ENCODE peak calls at places on chromosomes 4 and X, in seven cellular contexts. Z is GM12865, Q is upper lobe of right lung, I is WERI-Rb-1, Y is AG09309, K is ovary, B is heart right ventricle. H is an unnamed sample.

GRCh38 chrX:136318895-136319597 is 18.3 kb downstream of the ADGRG4 start:
- DNase-seq in Z (no peak), Q (no peak), I (no peak), Y (no peak), K (no peak), B (no peak), H (no peak)

GRCh38 chrX:29257516-29257915 is 670.3 kb downstream of the IL1RAPL1 start:
- DNase-seq in Z (no peak), Q (no peak), I (no peak), Y (no peak), K (no peak), B (no peak), H (no peak)

GRCh38 chr4:142353149-142353738 is 492.9 kb downstream of the INPP4B start:
- DNase-seq in Z (peak), Q (no peak), I (no peak), Y (peak), K (no peak), B (peak), H (no peak)

GRCh38 chr4:13852411-13852810 is 224.9 kb upstream of the BOD1L1 start:
- DNase-seq in Z (no peak), Q (no peak), I (no peak), Y (no peak), K (no peak), B (no peak), H (no peak)

GRCh38 chr4:10023050-10023419 is 1.7 kb upstream of the SLC2A9 start:
- DNase-seq in Z (no peak), Q (no peak), I (no peak), Y (no peak), K (no peak), B (no peak), H (no peak)

GRCh38 chr4:119725688-119726330 is 97.2 kb upstream of the PDE5A start:
- DNase-seq in Z (no peak), Q (no peak), I (no peak), Y (no peak), K (no peak), B (no peak), H (no peak)

GRCh38 chrX:133412246-133412645 is 3.0 kb downstream of the GPC4 start:
- DNase-seq in Z (no peak), Q (no peak), I (no peak), Y (no peak), K (no peak), B (no peak), H (no peak)

GRCh38 chrX:71056857-71057256 is 11.3 kb downstream of the SNX12 start:
- DNase-seq in Z (no peak), Q (no peak), I (no peak), Y (peak), K (no peak), B (no peak), H (no peak)

GRCh38 chr4:47933798-47934197 is 19.4 kb upstream of the NFXL1 start:
- DNase-seq in Z (peak), Q (no peak), I (no peak), Y (peak), K (no peak), B (no peak), H (no peak)

GRCh38 chr4:87219648-87220093 is 747 bp downstream of the KLHL8 start:
- DNase-seq in Z (peak), Q (peak), I (peak), Y (no peak), K (peak), B (peak), H (peak)

GRCh38 chr4:138217567-138217966 is 24.6 kb downstream of the SLC7A11 start:
- DNase-seq in Z (no peak), Q (no peak), I (no peak), Y (no peak), K (no peak), B (no peak), H (no peak)

GRCh38 chr4:153413827-153414226 is 52.3 kb upstream of the TMEM131L start:
- DNase-seq in Z (no peak), Q (no peak), I (no peak), Y (no peak), K (no peak), B (no peak), H (no peak)

GRCh38 chr4:130293692-130294091 is 1197.7 kb downstream of the C4orf33 start:
- DNase-seq in Z (no peak), Q (no peak), I (no peak), Y (no peak), K (no peak), B (no peak), H (no peak)

GRCh38 chr4:6474053-6474568 is 1.7 kb upstream of the PPP2R2C start:
- DNase-seq in Z (no peak), Q (no peak), I (peak), Y (no peak), K (no peak), B (no peak), H (no peak)

GRCh38 chrX:152824841-152825374 is 5.6 kb downstream of the CETN2 start:
- DNase-seq in Z (no peak), Q (no peak), I (no peak), Y (no peak), K (no peak), B (no peak), H (no peak)

GRCh38 chr4:109440948-109441347 is 7.3 kb downstream of the SEC24B start:
- DNase-seq in Z (no peak), Q (no peak), I (no peak), Y (no peak), K (no peak), B (no peak), H (no peak)

GRCh38 chr4:40255722-40256281 is 59.0 kb downstream of the RHOH start:
- DNase-seq in Z (no peak), Q (no peak), I (no peak), Y (peak), K (no peak), B (no peak), H (no peak)

GRCh38 chrX:2928127-2928582 is 984 bp downstream of the ARSD start:
- DNase-seq in Z (no peak), Q (peak), I (no peak), Y (no peak), K (peak), B (peak), H (peak)

GRCh38 chr4:28686618-28687017 is 1826.0 kb downstream of the STIM2 start:
- DNase-seq in Z (peak), Q (no peak), I (peak), Y (no peak), K (no peak), B (peak), H (peak)

GRCh38 chr4:150942539-150942938 is 72.5 kb downstream of the LRBA start:
- DNase-seq in Z (no peak), Q (no peak), I (no peak), Y (no peak), K (no peak), B (no peak), H (no peak)

GRCh38 chr4:87559090-87559837 is 30.1 kb upstream of the SPARCL1 start:
- DNase-seq in Z (peak), Q (no peak), I (no peak), Y (no peak), K (no peak), B (no peak), H (no peak)

GRCh38 chr4:140372607-140373327 is 679 bp upstream of the SCOC start:
- DNase-seq in Z (peak), Q (no peak), I (peak), Y (no peak), K (no peak), B (no peak), H (no peak)

GRCh38 chrX:39982927-39983326 is 114.8 kb downstream of the BCOR start:
- DNase-seq in Z (no peak), Q (no peak), I (no peak), Y (no peak), K (no peak), B (no peak), H (no peak)

GRCh38 chrX:56788229-56788628 is 59.2 kb downstream of the NBDY start:
- DNase-seq in Z (no peak), Q (peak), I (peak), Y (no peak), K (peak), B (no peak), H (peak)

GRCh38 chrX:46547857-46548256 is 2.6 kb upstream of the ZNF674 start:
- DNase-seq in Z (no peak), Q (no peak), I (no peak), Y (peak), K (no peak), B (no peak), H (no peak)

GRCh38 chrX:3994315-3994714 is 280.9 kb upstream of the PRKX start:
- DNase-seq in Z (no peak), Q (no peak), I (no peak), Y (no peak), K (no peak), B (no peak), H (no peak)

GRCh38 chr4:179624768-179625181 is 2182.5 kb upstream of the AGA start:
- DNase-seq in Z (peak), Q (no peak), I (no peak), Y (no peak), K (no peak), B (no peak), H (no peak)

GRCh38 chr4:140277576-140277975 is 95.9 kb upstream of the SCOC start:
- DNase-seq in Z (no peak), Q (no peak), I (no peak), Y (no peak), K (no peak), B (no peak), H (no peak)

GRCh38 chrX:138954976-138955375 is 243.5 kb upstream of the FGF13 start:
- DNase-seq in Z (no peak), Q (no peak), I (no peak), Y (no peak), K (no peak), B (no peak), H (no peak)

GRCh38 chr4:78827191-78827590 is 51.0 kb downstream of the BMP2K start:
- DNase-seq in Z (no peak), Q (no peak), I (no peak), Y (no peak), K (no peak), B (no peak), H (no peak)

GRCh38 chr4:1763550-1764080 is 29.5 kb upstream of the FGFR3 start:
- DNase-seq in Z (no peak), Q (no peak), I (no peak), Y (no peak), K (peak), B (peak), H (no peak)
- H3K4me3 ChIP-seq in Z (no peak), Q (peak), I (no peak), Y (no peak), K (no peak), B (peak), H (no peak)

GRCh38 chr4:125522992-125523391 is 208.2 kb downstream of the FAT4 start:
- DNase-seq in Z (no peak), Q (no peak), I (no peak), Y (no peak), K (no peak), B (no peak), H (no peak)

GRCh38 chr4:125520258-125520990 is 205.7 kb downstream of the FAT4 start:
- DNase-seq in Z (no peak), Q (no peak), I (no peak), Y (no peak), K (no peak), B (no peak), H (no peak)

GRCh38 chr4:125529071-125529470 is 214.3 kb downstream of the FAT4 start:
- DNase-seq in Z (no peak), Q (no peak), I (no peak), Y (no peak), K (no peak), B (no peak), H (no peak)

GRCh38 chr4:125522588-125522987 is 207.8 kb downstream of the FAT4 start:
- DNase-seq in Z (no peak), Q (no peak), I (no peak), Y (no peak), K (no peak), B (no peak), H (no peak)

DNA sequence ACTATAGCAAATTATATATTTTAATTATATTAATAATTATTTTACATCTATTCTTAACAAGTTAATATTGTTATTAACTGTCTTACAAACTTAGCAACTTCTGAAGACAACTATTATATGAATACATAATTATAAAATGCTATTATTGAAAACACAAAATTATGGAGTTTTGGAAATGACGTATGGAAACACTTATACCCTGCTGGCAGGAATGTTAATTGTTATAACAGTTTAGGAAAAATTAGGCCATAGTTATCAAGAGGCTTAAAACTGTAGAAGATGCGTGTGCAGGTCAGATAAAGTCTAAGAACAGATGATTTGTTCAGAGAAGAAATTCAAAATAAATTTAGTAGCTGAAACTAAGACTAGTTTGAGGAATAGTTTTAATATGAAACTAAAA is 211.7 kb downstream of the FAT4 start:
- DNase-seq in Z (no peak), Q (no peak), I (no peak), Y (no peak), K (no peak), B (no peak), H (no peak)
- TF ChIP-seq CTCF in Z (no peak), Q (no peak), I (no peak), Y (peak), K (no peak), B (no peak), H (no peak)

GRCh38 chr4:70722199-70722791 is 531 bp downstream of the RUFY3 start:
- DNase-seq in Z (no peak), Q (no peak), I (peak), Y (no peak), K (peak), B (no peak), H (no peak)
- H3K4me3 ChIP-seq in Z (no peak), Q (peak), I (peak), Y (peak), K (peak), B (peak), H (no peak)

DNA sequence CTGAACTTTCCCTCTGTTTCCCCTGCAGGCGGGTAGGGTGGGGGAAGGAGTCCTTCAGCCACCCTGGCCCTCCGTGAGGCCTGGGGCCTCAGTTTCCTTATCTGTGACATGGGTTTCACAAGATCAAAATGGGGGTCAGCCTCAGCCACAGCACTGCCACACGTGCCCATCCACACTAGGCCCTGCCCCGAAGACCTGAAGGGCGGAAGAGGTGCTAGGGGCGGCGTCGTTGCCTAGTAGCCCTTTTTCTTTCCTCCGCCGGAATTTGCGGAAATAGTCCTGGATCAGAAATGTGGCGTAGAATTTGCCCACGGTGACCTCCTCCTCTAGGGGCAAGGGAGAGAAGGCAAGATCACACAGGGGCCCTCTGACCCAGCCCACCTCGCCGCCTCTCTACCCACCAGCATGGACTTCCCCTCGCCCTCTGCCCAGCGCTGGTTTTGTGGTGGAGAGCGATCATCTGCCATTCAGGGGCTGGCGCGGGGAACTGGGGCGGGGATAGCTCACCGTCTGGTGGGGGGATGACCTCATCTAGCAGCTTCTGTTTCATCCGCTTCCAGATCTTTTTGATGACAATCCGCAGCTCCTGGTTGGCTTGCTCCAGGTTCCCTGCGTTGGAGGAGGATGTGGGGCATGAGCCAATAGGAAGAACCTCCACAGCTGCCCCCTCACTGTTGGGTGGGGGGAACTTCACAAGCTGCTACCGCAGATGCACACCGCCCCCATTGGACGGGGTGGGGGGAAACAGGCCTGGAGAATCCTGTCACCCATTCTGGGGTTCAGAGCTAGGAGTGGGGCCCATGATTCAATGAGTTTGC is 9.7 kb upstream of the SYP start:
- DNase-seq in Z (no peak), Q (no peak), I (peak), Y (no peak), K (no peak), B (no peak), H (no peak)
- TF ChIP-seq CTCF in Z (no peak), Q (no peak), I (no peak), Y (no peak), K (no peak), B (peak), H (no peak)

DNA sequence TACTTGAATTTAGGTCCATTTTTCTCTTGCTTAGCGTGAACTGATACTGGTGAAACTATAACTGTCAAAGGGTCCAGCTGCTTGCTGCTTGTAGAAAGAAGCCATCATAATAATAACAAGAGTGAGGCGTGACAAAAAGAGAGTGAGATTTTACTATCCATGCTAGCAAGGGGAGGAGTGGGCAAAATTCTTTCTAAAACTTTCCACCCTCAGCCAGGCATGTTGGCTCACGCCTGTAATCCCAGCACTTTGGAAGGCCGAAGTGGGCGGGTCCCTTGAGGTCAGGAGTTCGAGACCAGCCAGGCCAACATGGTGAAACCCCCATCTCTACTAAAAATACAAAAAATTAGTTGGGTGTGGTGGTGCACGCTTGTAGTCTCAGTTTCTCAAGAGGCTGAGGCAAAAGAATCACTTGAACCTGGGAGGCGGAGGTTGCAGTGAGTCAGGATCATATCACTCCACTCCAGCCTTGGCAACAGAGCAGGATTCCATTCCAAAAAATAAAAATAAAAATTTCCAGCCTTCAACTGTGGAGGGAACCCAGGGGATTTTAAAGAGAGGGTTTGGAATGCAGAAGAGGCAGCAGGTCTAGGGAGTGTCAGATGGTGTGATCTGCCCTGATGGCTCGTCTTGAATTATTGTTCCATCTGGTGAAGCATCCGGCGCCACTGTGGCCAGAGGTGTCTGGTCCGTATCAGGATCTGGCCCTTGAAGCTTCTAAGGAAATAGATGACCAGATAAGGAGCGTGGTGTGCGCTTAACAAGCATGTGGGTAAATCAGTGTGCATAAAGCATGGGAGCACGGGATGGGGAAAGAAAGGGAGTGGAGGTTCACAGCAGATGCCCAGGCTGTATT is 51.8 kb downstream of the LRP2BP start:
- DNase-seq in Z (peak), Q (no peak), I (peak), Y (peak), K (no peak), B (peak), H (no peak)
- H3K4me3 ChIP-seq in Z (peak), Q (no peak), I (no peak), Y (no peak), K (no peak), B (no peak), H (no peak)